ENCODE peak calls at places on chromosomes 7 and 10, in six cellular contexts. W is stimulated activated CD8-positive, alpha-beta memory T cell treated with anti-CD3 and anti-CD28 coated beads, Interleukin-12 subunit alpha, Interleukin-12 subunit beta, amount 100 ng/mL, for 1 hour; N is uterus; E is EL; C is stimulated activated CD4-positive, alpha-beta T cell treated with anti-CD3 and anti-CD28 coated beads, Interleukin-15, amount 100 ng/mL, for 24 hours; J is activated CD8-positive, alpha-beta memory T cell treated with anti-CD3 and anti-CD28 coated beads for 4 hours. O is an unnamed sample.
A peak's percentile ranks its signal among the peaks of the same experiment; 100 is the strongest.

GRCh38 chr7:2710256-2710655 is 22.3 kb downstream of the AMZ1 start:
- DNase-seq in C (peak; percentile 65), J (peak; percentile 51), N (no peak), E (no peak), W (peak; percentile 35), O (no peak)

GRCh38 chr10:22849077-22849810 is 78.6 kb upstream of the ARMC3 start:
- DNase-seq in J (no peak), N (peak; percentile 45), C (peak; percentile 7), W (no peak), E (no peak), O (peak; percentile 69)

GRCh38 chr10:24008164-24009066 is 200.5 kb upstream of the KIAA1217 start:
- DNase-seq in C (no peak), W (no peak), J (no peak), N (no peak), E (no peak), O (peak; percentile 25)

GRCh38 chr7:608954-609711 is 89.5 kb upstream of the PDGFA start:
- DNase-seq in E (no peak), W (no peak), N (no peak), C (no peak), J (no peak), O (peak; percentile 32)

GRCh38 chr7:148334959-148335577 is 255.5 kb upstream of the C7orf33 start:
- DNase-seq in W (no peak), J (no peak), E (no peak), N (no peak), C (no peak), O (no peak)

GRCh38 chr10:62577666-62578291 is 203.6 kb downstream of the ZNF365 start:
- DNase-seq in W (no peak), C (no peak), E (peak; percentile 86), J (no peak), N (no peak), O (no peak)

GRCh38 chr10:84427903-84428650 is 99.7 kb downstream of the CCSER2 start:
- DNase-seq in C (no peak), N (no peak), J (no peak), E (no peak), W (no peak), O (no peak)

GRCh38 chr7:48759431-48760080 is 164.8 kb upstream of the CDC14C start:
- DNase-seq in W (no peak), N (no peak), J (no peak), E (no peak), C (no peak), O (no peak)

GRCh38 chr10:99329891-99330674 is 927 bp downstream of the CNNM1 start:
- DNase-seq in N (no peak), E (peak; percentile 46), W (no peak), J (no peak), C (peak; percentile 47), O (no peak)